ENCODE peak calls at places on chromosomes 4 and X, in eight cellular contexts. F, D, H, K, G, T, U and L are unnamed samples.

GRCh38 chr4:148782284-148782683 is 340.1 kb upstream of the NR3C2 start:
- DNase-seq in F (no peak), D (no peak), H (no peak), K (no peak), G (peak), T (no peak), U (no peak), L (peak)

GRCh38 chrX:70219938-70220764 is 14.3 kb upstream of the AWAT1 start:
- DNase-seq in F (peak), D (peak), H (no peak), K (peak), G (no peak), T (no peak), U (no peak), L (peak)

GRCh38 chrX:17027931-17028330 is 81.5 kb downstream of the REPS2 start:
- DNase-seq in F (no peak), D (no peak), H (no peak), K (no peak), G (no peak), T (no peak), U (no peak), L (no peak)

GRCh38 chr4:183008492-183008891 is 90.6 kb upstream of the WWC2 start:
- DNase-seq in F (no peak), D (no peak), H (no peak), K (no peak), G (peak), T (no peak), U (no peak), L (no peak)

GRCh38 chr4:183240581-183241321 is 79.3 kb downstream of the CLDN22 start:
- DNase-seq in F (no peak), D (no peak), H (no peak), K (no peak), G (no peak), T (no peak), U (no peak), L (peak)

GRCh38 chr4:3342182-3342854 is 49.5 kb downstream of the RGS12 start:
- DNase-seq in F (no peak), D (peak), H (no peak), K (peak), G (no peak), T (no peak), U (no peak), L (no peak)

GRCh38 chr4:22233257-22233656 is 282.6 kb downstream of the ADGRA3 start:
- DNase-seq in F (no peak), D (no peak), H (no peak), K (no peak), G (no peak), T (no peak), U (no peak), L (no peak)

GRCh38 chrX:100413231-100413630 is 3.2 kb upstream of the PCDH19 start:
- DNase-seq in F (no peak), D (peak), H (no peak), K (peak), G (peak), T (no peak), U (peak), L (no peak)

GRCh38 chrX:37677765-37678164 is 7.8 kb upstream of the XK start:
- DNase-seq in F (no peak), D (no peak), H (no peak), K (no peak), G (no peak), T (no peak), U (no peak), L (no peak)

GRCh38 chr4:99507762-99508161 is 3.1 kb upstream of the C4orf17 start:
- DNase-seq in F (no peak), D (no peak), H (no peak), K (peak), G (no peak), T (no peak), U (no peak), L (no peak)

GRCh38 chr4:153916273-153916755 is 127.4 kb upstream of the SFRP2 start:
- DNase-seq in F (no peak), D (no peak), H (no peak), K (no peak), G (no peak), T (peak), U (no peak), L (no peak)